ENCODE peak calls at places on chromosomes 13 and 19, in seven cellular contexts. One of them, this sample, is unnamed.

GRCh38 chr19:19078801-19079200 is 15.0 kb downstream of the SLC25A42 start:
- DNase-seq in fibroblast of pulmonary artery: no peak
- DNase-seq in cardiac fibroblast: no peak
- DNase-seq in astrocyte of the spinal cord: no peak
- DNase-seq in fibroblast of the aortic adventitia: no peak
- DNase-seq in mucosa of descending colon: no peak
- DNase-seq in kidney epithelial cell: no peak
- DNase-seq in this sample: no peak

GRCh38 chr13:93336733-93337132 is 110.1 kb downstream of the GPC6 start:
- DNase-seq in fibroblast of pulmonary artery: no peak
- DNase-seq in kidney epithelial cell: no peak
- DNase-seq in mucosa of descending colon: no peak
- DNase-seq in astrocyte of the spinal cord: no peak
- DNase-seq in fibroblast of the aortic adventitia: no peak
- DNase-seq in cardiac fibroblast: no peak
- DNase-seq in this sample: no peak

GRCh38 chr19:58326914-58327726 is at the start of gene ZSCAN22:
- DNase-seq in cardiac fibroblast: peak; percentile 96
- DNase-seq in astrocyte of the spinal cord: peak; percentile 97
- DNase-seq in fibroblast of the aortic adventitia: peak; percentile 96
- DNase-seq in fibroblast of pulmonary artery: peak; percentile 97
- DNase-seq in mucosa of descending colon: peak; percentile 97
- DNase-seq in kidney epithelial cell: peak; percentile 87
- DNase-seq in this sample: peak; percentile 67

GRCh38 chr19:37977992-37978391 is 71.0 kb downstream of the SIPA1L3 start:
- DNase-seq in kidney epithelial cell: no peak
- DNase-seq in mucosa of descending colon: no peak
- DNase-seq in cardiac fibroblast: peak; percentile 50
- DNase-seq in astrocyte of the spinal cord: peak; percentile 85
- DNase-seq in fibroblast of the aortic adventitia: peak; percentile 62
- DNase-seq in fibroblast of pulmonary artery: peak; percentile 67
- DNase-seq in this sample: no peak

GRCh38 chr13:40580566-40581276 is 85.7 kb downstream of the FOXO1 start:
- DNase-seq in kidney epithelial cell: no peak
- DNase-seq in cardiac fibroblast: peak; percentile 39
- DNase-seq in astrocyte of the spinal cord: no peak
- DNase-seq in fibroblast of pulmonary artery: no peak
- DNase-seq in mucosa of descending colon: no peak
- DNase-seq in fibroblast of the aortic adventitia: no peak
- DNase-seq in this sample: no peak

GRCh38 chr13:41645313-41645712 is 188.0 kb downstream of the RGCC start:
- DNase-seq in fibroblast of the aortic adventitia: peak; percentile 88
- DNase-seq in mucosa of descending colon: no peak
- DNase-seq in fibroblast of pulmonary artery: peak; percentile 94
- DNase-seq in cardiac fibroblast: peak; percentile 85
- DNase-seq in astrocyte of the spinal cord: peak; percentile 84
- DNase-seq in kidney epithelial cell: peak; percentile 31
- DNase-seq in this sample: peak; percentile 59

GRCh38 chr13:46759861-46760260 is 37.1 kb downstream of the ESD start:
- DNase-seq in fibroblast of the aortic adventitia: peak; percentile 25
- DNase-seq in kidney epithelial cell: no peak
- DNase-seq in cardiac fibroblast: peak; percentile 36
- DNase-seq in fibroblast of pulmonary artery: peak; percentile 55
- DNase-seq in astrocyte of the spinal cord: no peak
- DNase-seq in mucosa of descending colon: no peak
- DNase-seq in this sample: no peak

GRCh38 chr19:17871878-17872250 is at the start of gene SLC5A5:
- DNase-seq in cardiac fibroblast: no peak
- DNase-seq in mucosa of descending colon: no peak
- DNase-seq in kidney epithelial cell: no peak
- DNase-seq in fibroblast of the aortic adventitia: no peak
- DNase-seq in astrocyte of the spinal cord: no peak
- DNase-seq in fibroblast of pulmonary artery: no peak
- DNase-seq in this sample: no peak

GRCh38 chr19:7870571-7871279 is 3.5 kb downstream of the PRR36 start:
- DNase-seq in mucosa of descending colon: peak; percentile 79
- DNase-seq in kidney epithelial cell: no peak
- DNase-seq in astrocyte of the spinal cord: peak; percentile 35
- DNase-seq in fibroblast of the aortic adventitia: peak; percentile 46
- DNase-seq in cardiac fibroblast: peak; percentile 48
- DNase-seq in fibroblast of pulmonary artery: peak; percentile 36
- DNase-seq in this sample: no peak

GRCh38 chr13:42991892-42992584 is at the start of gene EPSTI1:
- DNase-seq in fibroblast of the aortic adventitia: peak; percentile 64
- DNase-seq in kidney epithelial cell: no peak
- DNase-seq in fibroblast of pulmonary artery: peak; percentile 71
- DNase-seq in astrocyte of the spinal cord: peak; percentile 83
- DNase-seq in mucosa of descending colon: peak; percentile 81
- DNase-seq in cardiac fibroblast: peak; percentile 74
- DNase-seq in this sample: no peak

GRCh38 chr13:49560270-49561063 is 24.9 kb downstream of the RCBTB1 start:
- DNase-seq in kidney epithelial cell: peak; percentile 28
- DNase-seq in mucosa of descending colon: no peak
- DNase-seq in cardiac fibroblast: peak; percentile 66
- DNase-seq in astrocyte of the spinal cord: peak; percentile 47
- DNase-seq in fibroblast of the aortic adventitia: peak; percentile 26
- DNase-seq in fibroblast of pulmonary artery: peak; percentile 31
- DNase-seq in this sample: no peak

GRCh38 chr19:9839415-9839814 is 4.3 kb downstream of the PIN1 start:
- DNase-seq in kidney epithelial cell: no peak
- DNase-seq in astrocyte of the spinal cord: no peak
- DNase-seq in fibroblast of pulmonary artery: peak; percentile 27
- DNase-seq in mucosa of descending colon: no peak
- DNase-seq in fibroblast of the aortic adventitia: no peak
- DNase-seq in cardiac fibroblast: peak; percentile 29
- DNase-seq in this sample: no peak

GRCh38 chr13:91652389-91652788 is 254.0 kb downstream of the GPC5 start:
- DNase-seq in fibroblast of pulmonary artery: no peak
- DNase-seq in fibroblast of the aortic adventitia: no peak
- DNase-seq in cardiac fibroblast: no peak
- DNase-seq in mucosa of descending colon: no peak
- DNase-seq in astrocyte of the spinal cord: no peak
- DNase-seq in kidney epithelial cell: no peak
- DNase-seq in this sample: no peak

GRCh38 chr19:18202759-18203407 is 959 bp downstream of the RAB3A start:
- DNase-seq in fibroblast of pulmonary artery: no peak
- DNase-seq in cardiac fibroblast: peak; percentile 27
- DNase-seq in kidney epithelial cell: no peak
- DNase-seq in mucosa of descending colon: peak; percentile 67
- DNase-seq in astrocyte of the spinal cord: no peak
- DNase-seq in fibroblast of the aortic adventitia: no peak
- DNase-seq in this sample: no peak

GRCh38 chr19:18437481-18438330 is at the start of gene ISYNA1:
- DNase-seq in cardiac fibroblast: peak; percentile 64
- DNase-seq in mucosa of descending colon: peak; percentile 73
- DNase-seq in kidney epithelial cell: no peak
- DNase-seq in fibroblast of the aortic adventitia: no peak
- DNase-seq in astrocyte of the spinal cord: peak; percentile 58
- DNase-seq in fibroblast of pulmonary artery: peak; percentile 60
- DNase-seq in this sample: no peak

GRCh38 chr19:14114439-14114838 is 3.1 kb downstream of the PRKACA start:
- DNase-seq in fibroblast of pulmonary artery: no peak
- DNase-seq in fibroblast of the aortic adventitia: no peak
- DNase-seq in mucosa of descending colon: no peak
- DNase-seq in astrocyte of the spinal cord: no peak
- DNase-seq in kidney epithelial cell: no peak
- DNase-seq in cardiac fibroblast: no peak
- DNase-seq in this sample: no peak

GRCh38 chr19:14112051-14112808 is 5.3 kb downstream of the PRKACA start:
- DNase-seq in fibroblast of the aortic adventitia: peak; percentile 39
- DNase-seq in mucosa of descending colon: no peak
- DNase-seq in cardiac fibroblast: peak; percentile 57
- DNase-seq in astrocyte of the spinal cord: no peak
- DNase-seq in kidney epithelial cell: no peak
- DNase-seq in fibroblast of pulmonary artery: no peak
- DNase-seq in this sample: no peak

GRCh38 chr19:14112809-14113385 is 4.7 kb downstream of the PRKACA start:
- DNase-seq in cardiac fibroblast: peak; percentile 51
- DNase-seq in fibroblast of pulmonary artery: no peak
- DNase-seq in fibroblast of the aortic adventitia: peak; percentile 36
- DNase-seq in kidney epithelial cell: no peak
- DNase-seq in astrocyte of the spinal cord: no peak
- DNase-seq in mucosa of descending colon: no peak
- DNase-seq in this sample: no peak

GRCh38 chr19:14114854-14115253 is 2.7 kb downstream of the PRKACA start:
- DNase-seq in kidney epithelial cell: no peak
- DNase-seq in fibroblast of pulmonary artery: no peak
- DNase-seq in cardiac fibroblast: peak; percentile 40
- DNase-seq in astrocyte of the spinal cord: no peak
- DNase-seq in mucosa of descending colon: peak; percentile 75
- DNase-seq in fibroblast of the aortic adventitia: no peak
- DNase-seq in this sample: no peak

DNA sequence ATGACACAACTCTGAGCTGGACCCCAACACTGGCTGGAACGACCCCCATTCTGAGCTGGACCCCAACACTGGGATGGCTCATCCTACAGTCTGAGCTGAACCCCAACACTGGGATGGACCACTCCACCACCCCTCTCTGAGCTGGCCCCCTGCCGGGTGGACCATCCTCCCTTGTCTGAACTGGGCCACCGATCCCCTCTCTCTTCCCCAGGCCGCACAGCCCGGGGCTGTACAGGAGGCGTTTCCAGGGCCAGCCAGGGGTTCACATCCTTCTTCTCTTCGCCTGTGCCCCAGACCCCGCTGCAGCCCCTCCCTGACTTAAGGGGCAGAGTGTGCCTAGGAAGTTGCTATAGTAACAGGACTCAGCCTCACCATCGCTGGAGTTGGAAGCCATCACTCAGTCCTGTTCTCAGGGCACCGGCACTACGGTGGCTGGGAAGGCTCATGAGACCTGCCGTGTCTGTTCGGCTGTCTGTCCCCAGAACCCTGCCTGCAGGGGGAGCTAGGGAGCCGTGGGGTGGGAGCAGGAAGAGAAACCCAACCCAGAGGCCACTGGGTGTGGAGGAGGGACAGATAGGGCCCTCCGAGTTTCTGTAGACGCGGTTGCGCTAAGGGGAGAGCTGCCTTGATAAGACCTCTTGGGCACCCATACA is 3.7 kb downstream of the PRKACA start:
- DNase-seq in fibroblast of pulmonary artery: no peak
- DNase-seq in mucosa of descending colon: peak; percentile 77
- DNase-seq in astrocyte of the spinal cord: no peak
- DNase-seq in fibroblast of the aortic adventitia: no peak
- DNase-seq in kidney epithelial cell: no peak
- DNase-seq in cardiac fibroblast: no peak
- DNase-seq in this sample: no peak
- TF ChIP-seq CTCF in fibroblast of pulmonary artery: peak; percentile 28
- TF ChIP-seq CTCF in mucosa of descending colon: no peak
- TF ChIP-seq CTCF in astrocyte of the spinal cord: peak; percentile 27
- TF ChIP-seq CTCF in fibroblast of the aortic adventitia: peak; percentile 21
- TF ChIP-seq CTCF in kidney epithelial cell: peak; percentile 30
- TF ChIP-seq CTCF in cardiac fibroblast: peak; percentile 25
- TF ChIP-seq CTCF in this sample: no peak

GRCh38 chr19:42313096-42313839 is at the start of gene TMEM145:
- DNase-seq in fibroblast of pulmonary artery: peak; percentile 52
- DNase-seq in fibroblast of the aortic adventitia: peak; percentile 45
- DNase-seq in cardiac fibroblast: peak; percentile 44
- DNase-seq in mucosa of descending colon: peak; percentile 66
- DNase-seq in kidney epithelial cell: no peak
- DNase-seq in astrocyte of the spinal cord: no peak
- DNase-seq in this sample: no peak

GRCh38 chr19:42312370-42312769 is 739 bp upstream of the TMEM145 start:
- DNase-seq in kidney epithelial cell: no peak
- DNase-seq in mucosa of descending colon: no peak
- DNase-seq in fibroblast of pulmonary artery: no peak
- DNase-seq in fibroblast of the aortic adventitia: no peak
- DNase-seq in cardiac fibroblast: no peak
- DNase-seq in astrocyte of the spinal cord: no peak
- DNase-seq in this sample: no peak

GRCh38 chr19:42313840-42314755 is 989 bp downstream of the TMEM145 start:
- DNase-seq in fibroblast of pulmonary artery: no peak
- DNase-seq in kidney epithelial cell: no peak
- DNase-seq in fibroblast of the aortic adventitia: no peak
- DNase-seq in mucosa of descending colon: no peak
- DNase-seq in astrocyte of the spinal cord: no peak
- DNase-seq in cardiac fibroblast: no peak
- DNase-seq in this sample: no peak

GRCh38 chr19:42309686-42310085 is 3.4 kb upstream of the TMEM145 start:
- DNase-seq in kidney epithelial cell: no peak
- DNase-seq in mucosa of descending colon: no peak
- DNase-seq in cardiac fibroblast: no peak
- DNase-seq in astrocyte of the spinal cord: no peak
- DNase-seq in fibroblast of pulmonary artery: no peak
- DNase-seq in fibroblast of the aortic adventitia: no peak
- DNase-seq in this sample: no peak

DNA sequence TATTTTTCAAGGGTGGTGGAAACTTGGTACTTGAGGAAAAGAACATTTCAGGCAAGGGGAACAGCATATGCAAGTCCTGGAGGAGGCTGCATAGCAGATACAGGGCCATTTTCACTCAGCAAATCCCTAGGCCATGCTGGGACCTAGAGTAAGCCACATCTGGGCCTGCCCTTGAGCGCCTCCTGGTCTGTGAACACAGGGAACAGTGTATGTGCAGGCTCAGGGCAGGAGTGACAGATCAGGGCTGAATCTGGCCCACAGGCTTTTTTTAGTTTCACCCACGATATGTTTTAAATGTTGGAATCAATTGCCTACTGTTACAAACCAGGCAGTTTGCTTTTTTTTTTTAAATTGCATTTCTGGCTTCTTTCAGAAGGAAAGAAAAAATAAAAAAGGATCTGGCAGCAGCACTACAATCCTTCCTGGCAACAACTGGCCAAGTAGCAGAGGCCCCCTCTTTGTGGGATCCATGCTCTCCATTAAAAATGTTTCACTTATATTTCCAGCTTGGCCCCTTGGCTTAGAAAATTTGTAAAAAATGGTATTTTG is 1.4 kb upstream of the TMEM145 start:
- DNase-seq in cardiac fibroblast: no peak
- DNase-seq in fibroblast of pulmonary artery: no peak
- DNase-seq in fibroblast of the aortic adventitia: no peak
- DNase-seq in kidney epithelial cell: no peak
- DNase-seq in astrocyte of the spinal cord: no peak
- DNase-seq in mucosa of descending colon: no peak
- DNase-seq in this sample: no peak
- TF ChIP-seq CTCF in cardiac fibroblast: peak; percentile 13
- TF ChIP-seq CTCF in fibroblast of pulmonary artery: peak; percentile 8
- TF ChIP-seq CTCF in fibroblast of the aortic adventitia: no peak
- TF ChIP-seq CTCF in kidney epithelial cell: peak; percentile 11
- TF ChIP-seq CTCF in astrocyte of the spinal cord: no peak
- TF ChIP-seq CTCF in mucosa of descending colon: no peak
- TF ChIP-seq CTCF in this sample: no peak

DNA sequence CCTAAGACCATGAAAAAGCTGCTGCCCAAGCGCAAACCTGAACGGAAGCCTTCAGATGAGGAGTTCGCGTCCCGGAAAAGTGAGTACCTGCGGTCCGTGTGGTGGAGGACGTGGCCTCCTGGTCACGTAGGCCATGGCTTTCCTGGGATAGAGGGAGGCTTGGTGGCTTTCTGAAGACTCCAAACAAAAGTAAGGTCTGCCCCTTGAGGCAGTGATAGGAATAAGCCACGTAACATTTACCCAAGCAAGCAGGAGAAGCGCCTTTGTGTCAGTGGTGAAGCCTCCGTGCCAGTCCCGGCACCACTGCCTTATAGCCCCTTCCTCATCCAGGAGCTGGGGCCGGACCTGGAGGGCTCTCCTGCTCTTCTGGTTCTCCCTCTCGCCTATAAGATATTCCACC is 34.3 kb upstream of the TEX29 start:
- DNase-seq in mucosa of descending colon: no peak
- DNase-seq in astrocyte of the spinal cord: no peak
- DNase-seq in fibroblast of pulmonary artery: no peak
- DNase-seq in cardiac fibroblast: no peak
- DNase-seq in fibroblast of the aortic adventitia: no peak
- DNase-seq in kidney epithelial cell: no peak
- DNase-seq in this sample: no peak
- TF ChIP-seq CTCF in mucosa of descending colon: no peak
- TF ChIP-seq CTCF in astrocyte of the spinal cord: no peak
- TF ChIP-seq CTCF in fibroblast of pulmonary artery: no peak
- TF ChIP-seq CTCF in cardiac fibroblast: no peak
- TF ChIP-seq CTCF in fibroblast of the aortic adventitia: no peak
- TF ChIP-seq CTCF in kidney epithelial cell: peak; percentile 6
- TF ChIP-seq CTCF in this sample: no peak

GRCh38 chr13:27354379-27354778 is 70.0 kb upstream of the GTF3A start:
- DNase-seq in kidney epithelial cell: no peak
- DNase-seq in cardiac fibroblast: peak; percentile 61
- DNase-seq in fibroblast of the aortic adventitia: peak; percentile 84
- DNase-seq in astrocyte of the spinal cord: peak; percentile 37
- DNase-seq in mucosa of descending colon: no peak
- DNase-seq in fibroblast of pulmonary artery: peak; percentile 51
- DNase-seq in this sample: no peak
- TF ChIP-seq CTCF in kidney epithelial cell: no peak
- TF ChIP-seq CTCF in cardiac fibroblast: no peak
- TF ChIP-seq CTCF in fibroblast of the aortic adventitia: peak; percentile 51
- TF ChIP-seq CTCF in astrocyte of the spinal cord: peak; percentile 16
- TF ChIP-seq CTCF in mucosa of descending colon: no peak
- TF ChIP-seq CTCF in fibroblast of pulmonary artery: peak; percentile 17
- TF ChIP-seq CTCF in this sample: peak; percentile 5